ENCODE peak calls at places on chromosomes 11 and 22, in eight cellular contexts. T, Q, E, F, M, Y, S and P are unnamed samples.

GRCh38 chr11:83941050-83941449 is 654.9 kb upstream of the CCDC90B start:
- DNase-seq in T (no peak), Q (no peak), E (no peak), F (no peak), M (no peak), Y (no peak), S (no peak), P (no peak)

GRCh38 chr11:30387891-30388861 is 65.3 kb downstream of the ARL14EP start:
- DNase-seq in T (no peak), Q (no peak), E (no peak), F (no peak), M (no peak), Y (no peak), S (no peak), P (no peak)

GRCh38 chr11:73143126-73143838 is 1.2 kb upstream of the FCHSD2 start:
- DNase-seq in T (peak; percentile 28), Q (peak; percentile 69), E (no peak), F (peak; percentile 20), M (no peak), Y (no peak), S (no peak), P (no peak)

GRCh38 chr11:10023202-10023601 is 270.8 kb downstream of the SBF2 start:
- DNase-seq in T (no peak), Q (no peak), E (no peak), F (peak; percentile 35), M (no peak), Y (no peak), S (no peak), P (no peak)

GRCh38 chr11:134273317-134273712 is 2.9 kb upstream of the GLB1L3 start:
- DNase-seq in T (no peak), Q (no peak), E (no peak), F (no peak), M (no peak), Y (no peak), S (no peak), P (no peak)

GRCh38 chr11:12494699-12495098 is 117.3 kb downstream of the PARVA start:
- DNase-seq in T (peak; percentile 85), Q (no peak), E (no peak), F (peak; percentile 89), M (no peak), Y (peak; percentile 68), S (no peak), P (peak; percentile 51)

GRCh38 chr11:128342511-128343133 is 244.7 kb downstream of the ETS1 start:
- DNase-seq in T (peak; percentile 68), Q (peak; percentile 88), E (no peak), F (peak; percentile 81), M (no peak), Y (peak; percentile 79), S (peak; percentile 72), P (peak; percentile 87)

GRCh38 chr11:126929186-126930085 is 71.1 kb downstream of the KIRREL3 start:
- DNase-seq in T (peak; percentile 75), Q (no peak), E (no peak), F (peak; percentile 94), M (no peak), Y (no peak), S (no peak), P (no peak)

GRCh38 chr22:46673205-46673604 is 53.0 kb downstream of the GRAMD4 start:
- DNase-seq in T (no peak), Q (no peak), E (no peak), F (no peak), M (no peak), Y (no peak), S (no peak), P (no peak)
- H3K4me3 ChIP-seq in T (no peak overlapping the region), Q (no peak overlapping the region), E (no peak overlapping the region), F (no peak overlapping the region), M (no peak overlapping the region), Y (no peak overlapping the region), S (no peak overlapping the region), P (no peak overlapping the region)

GRCh38 chr11:3344327-3344726 is 34.6 kb downstream of the ZNF195 start:
- DNase-seq in T (no peak), Q (no peak), E (no peak), F (no peak), M (no peak), Y (no peak), S (no peak), P (no peak)

GRCh38 chr11:3338569-3339565 is 40.1 kb downstream of the ZNF195 start:
- DNase-seq in T (no peak), Q (peak; percentile 63), E (no peak), F (no peak), M (peak; percentile 30), Y (no peak), S (no peak), P (no peak)

GRCh38 chr11:3340025-3340424 is 38.9 kb downstream of the ZNF195 start:
- DNase-seq in T (peak; percentile 74), Q (no peak), E (no peak), F (peak; percentile 94), M (no peak), Y (peak; percentile 90), S (no peak), P (peak; percentile 71)

GRCh38 chr11:3344775-3345174 is 34.2 kb downstream of the ZNF195 start:
- DNase-seq in T (no peak), Q (no peak), E (no peak), F (no peak), M (no peak), Y (no peak), S (no peak), P (no peak)

DNA sequence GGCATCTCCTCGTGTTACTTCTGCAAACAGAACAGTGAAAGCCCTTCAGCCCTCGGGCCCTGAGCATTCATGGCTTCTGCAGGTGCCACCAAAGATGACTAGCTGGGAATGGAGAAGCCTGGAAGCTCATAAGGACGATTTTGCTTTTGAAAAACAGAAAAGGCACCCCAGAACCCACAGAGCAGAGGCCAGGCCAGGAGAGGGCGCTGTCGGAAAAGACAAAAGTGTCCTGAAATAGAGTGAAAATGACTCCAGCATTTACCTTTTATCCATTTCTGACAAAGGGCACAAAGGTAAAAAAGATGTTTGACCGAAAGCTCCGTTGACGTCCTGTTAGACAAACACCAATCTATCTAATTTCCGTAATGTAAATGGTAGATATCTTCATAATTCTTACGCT is 37.6 kb downstream of the ZNF195 start:
- DNase-seq in T (peak; percentile 13), Q (peak; percentile 85), E (peak; percentile 73), F (no peak), M (peak; percentile 92), Y (peak; percentile 20), S (no peak), P (peak; percentile 70)
- TF ChIP-seq CTCF in T (peak; percentile 46), Q (no peak), E (peak; percentile 71), F (peak; percentile 61), M (peak; percentile 86), Y (peak; percentile 73), S (peak; percentile 39), P (peak; percentile 49)

DNA sequence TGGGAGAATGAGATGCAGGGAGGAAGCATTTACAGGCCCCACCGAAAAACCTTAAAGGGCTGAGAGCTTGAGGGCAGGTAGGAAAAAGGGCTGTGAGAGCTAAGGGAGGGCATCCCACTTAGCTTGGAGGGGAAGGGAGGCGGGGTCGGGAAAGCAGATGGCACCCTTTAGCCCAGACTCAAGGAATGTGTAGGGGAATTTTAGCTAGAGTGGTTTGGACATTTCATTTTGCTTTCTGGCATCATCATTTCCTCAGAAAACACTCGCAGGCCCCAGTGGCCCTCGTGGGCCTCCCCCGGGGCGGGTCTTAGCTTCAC is 846 bp upstream of the STIM1 start:
- DNase-seq in T (no peak), Q (no peak), E (no peak), F (no peak), M (no peak), Y (no peak), S (no peak), P (no peak)
- H3K4me3 ChIP-seq in T (peak overlapping the region; percentile 18), Q (no peak overlapping the region), E (peak overlapping the region; percentile 89), F (no peak overlapping the region), M (peak overlapping the region; percentile 74), Y (peak overlapping the region; percentile 9), S (peak overlapping the region; percentile 90), P (no peak overlapping the region)

GRCh38 chr11:45321669-45322068 is 35.5 kb upstream of the SYT13 start:
- DNase-seq in T (no peak), Q (no peak), E (no peak), F (no peak), M (no peak), Y (no peak), S (peak; percentile 26), P (no peak)
- TF ChIP-seq CTCF in T (no peak), Q (no peak), E (no peak), F (no peak), M (no peak), Y (no peak), S (no peak), P (no peak)

GRCh38 chr11:102733232-102733875 is 8.6 kb upstream of the MMP8 start:
- DNase-seq in T (peak; percentile 62), Q (no peak), E (peak; percentile 79), F (peak; percentile 32), M (peak; percentile 88), Y (peak; percentile 53), S (no peak), P (peak; percentile 22)
- H3K4me3 ChIP-seq in T (no peak overlapping the region), Q (no peak overlapping the region), E (no peak overlapping the region), F (no peak overlapping the region), M (no peak overlapping the region), Y (no peak overlapping the region), S (no peak overlapping the region), P (no peak overlapping the region)

DNA sequence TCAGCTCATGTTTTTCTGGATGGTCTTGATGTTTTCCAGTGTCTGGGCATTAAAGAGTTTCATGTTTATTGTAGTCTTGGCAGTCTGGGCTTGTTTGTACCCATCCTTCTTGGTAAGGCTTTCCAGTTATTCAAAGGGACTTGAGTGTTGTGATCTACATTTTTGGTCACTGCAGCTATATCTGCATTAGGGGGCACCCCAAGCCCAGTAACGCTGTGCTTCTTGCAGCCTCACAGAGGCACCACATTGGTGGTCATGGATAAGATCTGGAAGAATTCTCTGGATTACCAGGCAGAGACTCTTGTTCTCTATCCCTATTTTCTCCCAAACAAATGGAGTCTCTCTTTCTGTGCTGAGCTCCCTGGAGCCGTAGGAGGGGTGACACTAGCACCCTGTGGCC is 451.5 kb upstream of the FAT3 start:
- DNase-seq in T (no peak), Q (no peak), E (no peak), F (peak; percentile 11), M (peak; percentile 49), Y (no peak), S (no peak), P (no peak)
- TF ChIP-seq CTCF in T (no peak), Q (no peak), E (no peak), F (no peak), M (peak; percentile 49), Y (no peak), S (no peak), P (peak; percentile 6)

GRCh38 chr11:120073196-120073595 is 64.7 kb downstream of the TRIM29 start:
- DNase-seq in T (no peak), Q (no peak), E (no peak), F (no peak), M (no peak), Y (no peak), S (no peak), P (no peak)
- H3K4me3 ChIP-seq in T (no peak overlapping the region), Q (no peak overlapping the region), E (no peak overlapping the region), F (no peak overlapping the region), M (no peak overlapping the region), Y (no peak overlapping the region), S (no peak overlapping the region), P (no peak overlapping the region)

GRCh38 chr11:63901660-63902059 is 15.3 kb downstream of the RCOR2 start:
- DNase-seq in T (peak; percentile 23), Q (no peak), E (no peak), F (no peak), M (no peak), Y (no peak), S (no peak), P (no peak)
- TF ChIP-seq CTCF in T (peak; percentile 48), Q (no peak), E (peak; percentile 10), F (peak; percentile 52), M (peak; percentile 59), Y (peak; percentile 71), S (no peak), P (peak; percentile 51)